ENCODE peak calls at places on chromosomes 7 and 10, in ten cellular contexts. One of them, this sample, is unnamed.

GRCh38 chr7:85322252-85322651 is 135.4 kb upstream of the SEMA3D start:
- DNase-seq in NB4: no peak
- DNase-seq in adrenal gland: no peak
- DNase-seq in HepG2: no peak
- DNase-seq in tibial nerve: no peak
- DNase-seq in transverse colon: no peak
- DNase-seq in ovary: no peak
- DNase-seq in IMR-90: no peak
- DNase-seq in HCT116: no peak
- DNase-seq in esophagus squamous epithelium: no peak
- DNase-seq in this sample: no peak

GRCh38 chr10:105585753-105586152 is 944.7 kb downstream of the SORCS3 start:
- DNase-seq in HepG2: peak
- DNase-seq in HCT116: no peak
- DNase-seq in tibial nerve: no peak
- DNase-seq in ovary: no peak
- DNase-seq in adrenal gland: no peak
- DNase-seq in NB4: no peak
- DNase-seq in IMR-90: peak
- DNase-seq in esophagus squamous epithelium: no peak
- DNase-seq in transverse colon: no peak
- DNase-seq in this sample: no peak

GRCh38 chr7:23347682-23348180 is 48.6 kb downstream of the MALSU1 start:
- DNase-seq in tibial nerve: no peak
- DNase-seq in ovary: no peak
- DNase-seq in adrenal gland: no peak
- DNase-seq in HepG2: no peak
- DNase-seq in NB4: peak
- DNase-seq in IMR-90: peak
- DNase-seq in HCT116: peak
- DNase-seq in esophagus squamous epithelium: no peak
- DNase-seq in transverse colon: no peak
- DNase-seq in this sample: peak

GRCh38 chr7:39624935-39625694 is 1.7 kb downstream of the RALA start:
- DNase-seq in esophagus squamous epithelium: no peak
- DNase-seq in transverse colon: no peak
- DNase-seq in IMR-90: peak
- DNase-seq in NB4: peak
- DNase-seq in HepG2: peak
- DNase-seq in adrenal gland: no peak
- DNase-seq in tibial nerve: no peak
- DNase-seq in ovary: no peak
- DNase-seq in HCT116: no peak
- DNase-seq in this sample: no peak

GRCh38 chr7:41579961-41580935 is 122.6 kb downstream of the INHBA start:
- DNase-seq in HCT116: no peak
- DNase-seq in adrenal gland: no peak
- DNase-seq in HepG2: no peak
- DNase-seq in NB4: no peak
- DNase-seq in esophagus squamous epithelium: no peak
- DNase-seq in ovary: no peak
- DNase-seq in transverse colon: no peak
- DNase-seq in IMR-90: peak
- DNase-seq in tibial nerve: no peak
- DNase-seq in this sample: peak

GRCh38 chr7:5598261-5598761 is 174.7 kb upstream of the TNRC18 start:
- DNase-seq in ovary: peak
- DNase-seq in transverse colon: no peak
- DNase-seq in HepG2: no peak
- DNase-seq in NB4: peak
- DNase-seq in IMR-90: no peak
- DNase-seq in adrenal gland: no peak
- DNase-seq in HCT116: no peak
- DNase-seq in tibial nerve: no peak
- DNase-seq in esophagus squamous epithelium: no peak
- DNase-seq in this sample: no peak

GRCh38 chr7:77565917-77566316 is 28.8 kb downstream of the PTPN12 start:
- DNase-seq in NB4: peak
- DNase-seq in esophagus squamous epithelium: no peak
- DNase-seq in adrenal gland: no peak
- DNase-seq in IMR-90: peak
- DNase-seq in tibial nerve: no peak
- DNase-seq in ovary: no peak
- DNase-seq in transverse colon: no peak
- DNase-seq in HepG2: no peak
- DNase-seq in HCT116: no peak
- DNase-seq in this sample: no peak

GRCh38 chr7:149664666-149665065 is 108.7 kb downstream of the ZNF467 start:
- DNase-seq in tibial nerve: no peak
- DNase-seq in adrenal gland: no peak
- DNase-seq in HepG2: no peak
- DNase-seq in transverse colon: no peak
- DNase-seq in esophagus squamous epithelium: no peak
- DNase-seq in ovary: no peak
- DNase-seq in IMR-90: no peak
- DNase-seq in NB4: no peak
- DNase-seq in HCT116: peak
- DNase-seq in this sample: no peak

GRCh38 chr7:131546126-131546525 is 10.3 kb downstream of the PODXL start:
- DNase-seq in HCT116: no peak
- DNase-seq in transverse colon: peak
- DNase-seq in IMR-90: no peak
- DNase-seq in tibial nerve: no peak
- DNase-seq in HepG2: peak
- DNase-seq in adrenal gland: no peak
- DNase-seq in NB4: no peak
- DNase-seq in esophagus squamous epithelium: no peak
- DNase-seq in ovary: no peak
- DNase-seq in this sample: no peak

GRCh38 chr7:122148878-122149277 is 4.8 kb upstream of the AASS start:
- DNase-seq in transverse colon: no peak
- DNase-seq in adrenal gland: no peak
- DNase-seq in HepG2: no peak
- DNase-seq in tibial nerve: no peak
- DNase-seq in NB4: no peak
- DNase-seq in HCT116: no peak
- DNase-seq in ovary: no peak
- DNase-seq in IMR-90: no peak
- DNase-seq in esophagus squamous epithelium: no peak
- DNase-seq in this sample: no peak

GRCh38 chr10:78974409-78975317 is 94.1 kb upstream of the ZMIZ1 start:
- DNase-seq in IMR-90: peak
- DNase-seq in tibial nerve: peak
- DNase-seq in adrenal gland: peak
- DNase-seq in HCT116: peak
- DNase-seq in HepG2: peak
- DNase-seq in esophagus squamous epithelium: no peak
- DNase-seq in NB4: peak
- DNase-seq in ovary: peak
- DNase-seq in transverse colon: peak
- DNase-seq in this sample: peak
- TF ChIP-seq POLR2A in IMR-90: peak
- TF ChIP-seq POLR2A in tibial nerve: no peak
- TF ChIP-seq POLR2A in adrenal gland: peak
- TF ChIP-seq POLR2A in HCT116: peak
- TF ChIP-seq POLR2A in HepG2: peak
- TF ChIP-seq POLR2A in esophagus squamous epithelium: peak
- TF ChIP-seq POLR2A in NB4: peak
- TF ChIP-seq POLR2A in ovary: no peak
- TF ChIP-seq POLR2A in transverse colon: no peak
- TF ChIP-seq POLR2A in this sample: peak

DNA sequence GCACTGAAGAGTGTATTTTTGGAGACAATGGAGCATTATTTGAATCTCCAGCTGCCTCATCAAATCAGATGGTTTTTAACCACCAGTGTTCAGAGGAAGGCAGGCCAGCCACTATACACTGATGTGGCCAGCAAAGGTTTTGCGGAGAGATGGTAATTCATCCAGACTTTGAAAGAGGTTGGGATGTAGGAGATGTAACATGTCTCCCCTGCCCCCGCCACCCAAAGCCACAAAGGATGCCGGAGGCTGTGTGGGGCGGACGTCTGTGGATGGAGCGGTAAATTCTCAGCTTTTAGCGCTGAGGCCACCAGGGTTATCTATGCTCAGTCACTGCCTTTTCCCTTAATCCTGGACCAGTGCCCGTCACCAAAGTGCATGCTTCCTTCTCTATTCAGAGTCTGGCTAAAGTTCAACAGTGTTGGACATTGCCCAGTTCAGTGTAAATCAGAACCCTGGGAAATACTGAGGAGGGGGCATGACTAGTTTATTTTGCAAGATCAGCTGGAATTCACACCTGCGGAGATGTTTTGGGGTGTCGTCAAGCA is 3.7 kb upstream of the TRIP6 start:
- DNase-seq in ovary: no peak
- DNase-seq in HCT116: no peak
- DNase-seq in esophagus squamous epithelium: no peak
- DNase-seq in HepG2: peak
- DNase-seq in NB4: no peak
- DNase-seq in IMR-90: peak
- DNase-seq in tibial nerve: peak
- DNase-seq in adrenal gland: no peak
- DNase-seq in transverse colon: no peak
- DNase-seq in this sample: no peak
- TF ChIP-seq POLR2A in ovary: no peak
- TF ChIP-seq POLR2A in HCT116: no peak
- TF ChIP-seq POLR2A in esophagus squamous epithelium: no peak
- TF ChIP-seq POLR2A in HepG2: no peak
- TF ChIP-seq POLR2A in NB4: no peak
- TF ChIP-seq POLR2A in IMR-90: no peak
- TF ChIP-seq POLR2A in tibial nerve: no peak
- TF ChIP-seq POLR2A in adrenal gland: no peak
- TF ChIP-seq POLR2A in transverse colon: no peak
- TF ChIP-seq POLR2A in this sample: no peak

GRCh38 chr10:35129185-35129674 is 2.6 kb downstream of the CREM start:
- DNase-seq in HepG2: no peak
- DNase-seq in tibial nerve: no peak
- DNase-seq in transverse colon: no peak
- DNase-seq in NB4: no peak
- DNase-seq in esophagus squamous epithelium: no peak
- DNase-seq in IMR-90: peak
- DNase-seq in ovary: no peak
- DNase-seq in adrenal gland: no peak
- DNase-seq in HCT116: no peak
- DNase-seq in this sample: no peak

GRCh38 chr10:35126062-35126529 is 550 bp upstream of the CREM start:
- DNase-seq in HCT116: no peak
- DNase-seq in adrenal gland: peak
- DNase-seq in ovary: no peak
- DNase-seq in esophagus squamous epithelium: no peak
- DNase-seq in transverse colon: no peak
- DNase-seq in tibial nerve: no peak
- DNase-seq in IMR-90: peak
- DNase-seq in HepG2: no peak
- DNase-seq in NB4: no peak
- DNase-seq in this sample: no peak

GRCh38 chr10:35126530-35127288 is at the start of gene CREM:
- DNase-seq in adrenal gland: peak
- DNase-seq in IMR-90: peak
- DNase-seq in HepG2: peak
- DNase-seq in tibial nerve: peak
- DNase-seq in esophagus squamous epithelium: peak
- DNase-seq in NB4: peak
- DNase-seq in HCT116: peak
- DNase-seq in ovary: peak
- DNase-seq in transverse colon: peak
- DNase-seq in this sample: peak

GRCh38 chr10:35124540-35124939 is 2.1 kb upstream of the CREM start:
- DNase-seq in HepG2: no peak
- DNase-seq in transverse colon: no peak
- DNase-seq in ovary: no peak
- DNase-seq in IMR-90: no peak
- DNase-seq in HCT116: no peak
- DNase-seq in esophagus squamous epithelium: no peak
- DNase-seq in adrenal gland: no peak
- DNase-seq in NB4: no peak
- DNase-seq in tibial nerve: no peak
- DNase-seq in this sample: no peak

DNA sequence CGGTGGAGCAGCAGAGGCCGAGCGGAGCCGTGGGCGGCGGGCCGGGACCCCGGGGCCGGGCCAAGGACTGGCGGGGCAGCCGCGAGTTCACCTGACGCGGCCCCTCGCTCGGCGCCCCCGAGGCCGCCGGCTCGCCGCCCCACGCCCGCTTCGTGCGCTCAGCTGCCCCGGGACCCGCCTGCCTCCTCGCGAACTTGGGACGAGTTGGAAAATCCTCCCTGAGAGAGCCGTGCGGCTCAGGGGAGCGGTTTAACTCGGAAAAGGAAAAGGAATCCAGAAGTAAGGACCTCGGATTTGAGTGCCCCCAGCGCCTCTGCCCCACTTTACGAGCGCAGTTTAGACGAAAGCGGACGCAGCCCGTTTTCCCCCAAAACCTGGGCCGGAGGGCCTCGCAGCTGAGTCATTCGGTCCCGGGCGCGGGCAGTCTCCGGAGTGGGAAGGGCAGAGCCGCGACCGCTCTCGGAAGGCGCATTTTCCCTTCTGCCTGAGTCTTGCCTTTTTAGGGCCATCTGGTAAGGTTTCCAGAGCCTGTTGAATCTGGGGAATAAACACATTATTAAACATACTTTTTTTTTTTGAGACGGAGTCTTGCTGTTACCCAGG is 744 bp downstream of the CREM start:
- DNase-seq in tibial nerve: peak
- DNase-seq in ovary: peak
- DNase-seq in IMR-90: peak
- DNase-seq in adrenal gland: peak
- DNase-seq in HCT116: no peak
- DNase-seq in transverse colon: peak
- DNase-seq in HepG2: peak
- DNase-seq in esophagus squamous epithelium: no peak
- DNase-seq in NB4: peak
- DNase-seq in this sample: peak
- TF ChIP-seq POLR2A in tibial nerve: no peak
- TF ChIP-seq POLR2A in ovary: no peak
- TF ChIP-seq POLR2A in IMR-90: no peak
- TF ChIP-seq POLR2A in adrenal gland: no peak
- TF ChIP-seq POLR2A in HCT116: no peak
- TF ChIP-seq POLR2A in transverse colon: no peak
- TF ChIP-seq POLR2A in HepG2: no peak
- TF ChIP-seq POLR2A in esophagus squamous epithelium: no peak
- TF ChIP-seq POLR2A in NB4: no peak
- TF ChIP-seq POLR2A in this sample: no peak

DNA sequence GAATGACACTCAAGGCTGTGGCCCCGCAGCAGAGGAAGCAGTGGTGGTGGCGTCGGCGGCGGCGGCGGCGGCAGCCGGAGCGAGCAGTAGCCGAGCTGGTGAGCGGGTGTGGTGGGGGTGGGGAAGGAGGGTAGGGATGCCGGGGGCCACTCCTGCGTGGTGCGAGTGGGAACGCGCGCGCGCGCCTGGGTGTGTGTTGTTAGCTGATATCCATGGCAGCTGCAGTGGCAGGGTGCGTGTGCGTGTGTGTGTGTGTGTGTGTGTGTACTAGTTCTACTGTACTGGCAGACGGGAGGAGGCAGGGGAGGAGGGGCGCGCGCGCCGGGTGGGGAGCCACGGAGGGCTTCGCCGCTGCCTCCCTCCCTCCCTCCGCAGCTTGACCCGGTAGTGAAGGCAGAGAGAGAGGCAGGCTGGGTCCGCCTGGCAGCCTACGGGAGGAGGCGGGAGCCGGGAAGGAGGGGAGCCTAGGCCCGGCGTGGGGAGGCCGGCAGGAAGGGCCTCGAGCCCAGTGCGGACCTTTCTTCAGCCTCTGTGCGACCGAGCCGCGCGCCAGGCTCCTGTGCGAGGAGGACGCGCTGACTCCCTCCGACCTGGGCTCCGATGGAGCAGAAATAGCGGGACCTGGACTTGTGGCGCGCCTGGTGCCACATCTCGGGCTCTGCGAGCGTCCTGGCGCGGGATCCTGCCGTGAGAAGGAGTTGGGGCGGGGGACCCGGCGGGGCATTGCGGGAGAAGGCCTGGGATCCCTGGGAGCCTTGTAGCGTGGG is at the start of gene MAGI2:
- DNase-seq in ovary: peak
- DNase-seq in esophagus squamous epithelium: peak
- DNase-seq in HCT116: no peak
- DNase-seq in adrenal gland: peak
- DNase-seq in NB4: no peak
- DNase-seq in HepG2: peak
- DNase-seq in transverse colon: peak
- DNase-seq in tibial nerve: peak
- DNase-seq in IMR-90: peak
- DNase-seq in this sample: peak
- TF ChIP-seq POLR2A in ovary: peak
- TF ChIP-seq POLR2A in esophagus squamous epithelium: peak
- TF ChIP-seq POLR2A in HCT116: no peak
- TF ChIP-seq POLR2A in adrenal gland: peak
- TF ChIP-seq POLR2A in NB4: no peak
- TF ChIP-seq POLR2A in HepG2: peak
- TF ChIP-seq POLR2A in transverse colon: peak
- TF ChIP-seq POLR2A in tibial nerve: peak
- TF ChIP-seq POLR2A in IMR-90: peak
- TF ChIP-seq POLR2A in this sample: peak

This sample was measured in H54.